ENCODE peak calls at places on chromosome 20, in nine cellular contexts. K, R, Q, N, Y, G, P, D and X are unnamed samples.

GRCh38 chr20:59165794-59166709 is 2.4 kb downstream of the ZNF831 start:
- DNase-seq in K (no peak), D (no peak), G (no peak), N (no peak), Q (no peak), Y (no peak), P (no peak), R (no peak), X (no peak)

GRCh38 chr20:59405226-59405815 is 104.9 kb downstream of the EDN3 start:
- DNase-seq in G (no peak), Q (no peak), P (no peak), K (no peak), D (no peak), N (no peak), R (no peak), Y (no peak), X (no peak)

GRCh38 chr20:35991142-35991771 is 22.9 kb downstream of the CNBD2 start:
- DNase-seq in P (peak), R (peak), Y (no peak), N (no peak), D (no peak), G (no peak), K (no peak), Q (no peak), X (no peak)

GRCh38 chr20:15257471-15257870 is 920.1 kb upstream of the FLRT3 start:
- DNase-seq in R (no peak), P (no peak), D (no peak), G (no peak), Q (no peak), N (no peak), Y (no peak), K (no peak), X (no peak)

GRCh38 chr20:59942245-59942644 is 2.1 kb downstream of the FAM217B start:
- DNase-seq in N (no peak), R (no peak), Y (no peak), D (no peak), G (no peak), Q (no peak), K (no peak), P (no peak), X (no peak)

GRCh38 chr20:50108571-50109235 is 4.2 kb downstream of the UBE2V1 start:
- DNase-seq in K (no peak), Q (no peak), R (no peak), N (no peak), D (no peak), P (no peak), Y (no peak), G (no peak), X (no peak)

GRCh38 chr20:43541214-43541613 is 17.6 kb upstream of the SGK2 start:
- DNase-seq in N (no peak), D (no peak), G (no peak), P (no peak), R (no peak), Y (no peak), Q (no peak), K (no peak), X (no peak)

GRCh38 chr20:35561268-35561667 is 19.4 kb downstream of the ERGIC3 start:
- DNase-seq in K (no peak), Y (peak), Q (no peak), R (peak), G (peak), D (no peak), P (peak), N (peak), X (no peak)

GRCh38 chr20:53512076-53512475 is 81.6 kb downstream of the ZNF217 start:
- DNase-seq in P (no peak), Y (no peak), K (no peak), G (no peak), R (no peak), Q (no peak), D (no peak), N (no peak), X (no peak)

GRCh38 chr20:19735446-19735845 is 22.6 kb upstream of the RIN2 start:
- DNase-seq in D (peak), N (peak), P (peak), K (no peak), Y (peak), R (no peak), G (no peak), Q (peak), X (peak)

GRCh38 chr20:51331466-51331865 is 211.1 kb downstream of the NFATC2 start:
- DNase-seq in R (no peak), Q (no peak), P (peak), K (no peak), G (no peak), N (peak), D (no peak), Y (no peak), X (no peak)

GRCh38 chr20:53963670-53964466 is 106.5 kb downstream of the BCAS1 start:
- DNase-seq in N (no peak), K (no peak), Q (no peak), G (no peak), Y (no peak), R (no peak), D (no peak), P (no peak), X (no peak)

GRCh38 chr20:62502496-62503095 is 26.8 kb upstream of the GATA5 start:
- DNase-seq in N (no peak), P (no peak), R (no peak), Y (no peak), D (no peak), G (no peak), Q (no peak), K (no peak), X (no peak)

GRCh38 chr20:51594206-51594998 is 51.9 kb upstream of the NFATC2 start:
- DNase-seq in Q (no peak), G (no peak), P (no peak), N (no peak), D (no peak), R (no peak), K (no peak), Y (no peak), X (no peak)

GRCh38 chr20:50450961-50451752 is 59.0 kb upstream of the PTPN1 start:
- DNase-seq in K (no peak), Q (no peak), N (no peak), G (no peak), D (peak), R (peak), P (peak), Y (peak), X (no peak)

GRCh38 chr20:48747840-48748416 is 79.9 kb downstream of the PREX1 start:
- DNase-seq in Q (no peak), N (no peak), Y (no peak), G (no peak), P (no peak), K (no peak), R (no peak), D (no peak), X (no peak)

GRCh38 chr20:44287272-44288097 is 23.5 kb downstream of the FITM2 start:
- DNase-seq in Y (no peak), N (no peak), D (peak), Q (no peak), G (no peak), P (no peak), R (no peak), K (no peak), X (no peak)

GRCh38 chr20:52204136-52204535 is 12.6 kb upstream of the ZFP64 start:
- DNase-seq in Q (no peak), P (no peak), K (no peak), N (no peak), Y (no peak), D (no peak), G (no peak), R (no peak), X (no peak)

GRCh38 chr20:48626938-48627736 is 200.7 kb downstream of the PREX1 start:
- DNase-seq in D (no peak), K (no peak), P (no peak), G (no peak), N (no peak), Q (no peak), Y (no peak), R (no peak), X (no peak)

DNA sequence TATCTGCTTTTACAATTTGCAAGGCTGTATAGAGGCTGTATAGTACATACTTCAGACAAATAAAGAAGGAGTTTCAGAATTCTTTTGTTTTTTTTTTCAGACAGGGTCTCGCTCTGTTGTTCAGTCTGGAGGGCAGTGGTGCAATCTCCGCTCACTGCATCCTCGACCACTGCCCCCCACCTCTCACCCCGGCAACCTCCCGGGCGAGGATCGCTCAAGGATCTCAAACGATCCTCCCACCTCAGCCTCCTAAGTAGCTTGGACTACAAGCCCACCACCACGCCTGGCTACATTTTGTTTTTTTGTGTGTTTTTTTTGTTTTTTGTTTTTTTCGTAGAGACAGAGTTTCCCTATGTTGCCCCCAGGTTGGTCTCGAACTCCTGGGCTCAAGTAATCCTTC is 1.8 kb downstream of the FASTKD5 start:
- DNase-seq in N (no peak), P (no peak), Y (no peak), Q (no peak), K (no peak), D (no peak), R (no peak), G (no peak), X (no peak)
- H3K27ac ChIP-seq in N (no peak), P (no peak), Y (no peak), Q (no peak), K (no peak), D (no peak), R (no peak), G (no peak), X (no peak)

GRCh38 chr20:25025986-25026605 is 31.8 kb downstream of the ACSS1 start:
- DNase-seq in G (no peak), Y (peak), N (peak), Q (peak), R (no peak), K (no peak), D (no peak), P (no peak), X (no peak)
- H3K27ac ChIP-seq in G (no peak), Y (no peak), N (no peak), Q (no peak), R (no peak), K (no peak), D (no peak), P (no peak), X (no peak)

GRCh38 chr20:5796369-5797040 is 46.3 kb downstream of the SHLD1 start:
- DNase-seq in K (no peak), R (no peak), D (no peak), G (no peak), Q (no peak), Y (no peak), P (no peak), N (no peak), X (no peak)

GRCh38 chr20:5793916-5794315 is 43.7 kb downstream of the SHLD1 start:
- DNase-seq in D (no peak), R (no peak), Y (no peak), Q (no peak), G (no peak), P (no peak), N (no peak), K (no peak), X (no peak)

GRCh38 chr20:5797843-5798462 is 47.8 kb downstream of the SHLD1 start:
- DNase-seq in Q (no peak), N (no peak), Y (no peak), R (no peak), D (no peak), K (no peak), P (no peak), G (no peak), X (no peak)

GRCh38 chr20:5797165-5797564 is 47.0 kb downstream of the SHLD1 start:
- DNase-seq in D (no peak), N (no peak), Q (no peak), Y (no peak), G (no peak), K (no peak), P (no peak), R (no peak), X (no peak)
- H3K27ac ChIP-seq in D (no peak), N (no peak), Q (no peak), Y (no peak), G (no peak), K (no peak), P (no peak), R (no peak), X (no peak)

DNA sequence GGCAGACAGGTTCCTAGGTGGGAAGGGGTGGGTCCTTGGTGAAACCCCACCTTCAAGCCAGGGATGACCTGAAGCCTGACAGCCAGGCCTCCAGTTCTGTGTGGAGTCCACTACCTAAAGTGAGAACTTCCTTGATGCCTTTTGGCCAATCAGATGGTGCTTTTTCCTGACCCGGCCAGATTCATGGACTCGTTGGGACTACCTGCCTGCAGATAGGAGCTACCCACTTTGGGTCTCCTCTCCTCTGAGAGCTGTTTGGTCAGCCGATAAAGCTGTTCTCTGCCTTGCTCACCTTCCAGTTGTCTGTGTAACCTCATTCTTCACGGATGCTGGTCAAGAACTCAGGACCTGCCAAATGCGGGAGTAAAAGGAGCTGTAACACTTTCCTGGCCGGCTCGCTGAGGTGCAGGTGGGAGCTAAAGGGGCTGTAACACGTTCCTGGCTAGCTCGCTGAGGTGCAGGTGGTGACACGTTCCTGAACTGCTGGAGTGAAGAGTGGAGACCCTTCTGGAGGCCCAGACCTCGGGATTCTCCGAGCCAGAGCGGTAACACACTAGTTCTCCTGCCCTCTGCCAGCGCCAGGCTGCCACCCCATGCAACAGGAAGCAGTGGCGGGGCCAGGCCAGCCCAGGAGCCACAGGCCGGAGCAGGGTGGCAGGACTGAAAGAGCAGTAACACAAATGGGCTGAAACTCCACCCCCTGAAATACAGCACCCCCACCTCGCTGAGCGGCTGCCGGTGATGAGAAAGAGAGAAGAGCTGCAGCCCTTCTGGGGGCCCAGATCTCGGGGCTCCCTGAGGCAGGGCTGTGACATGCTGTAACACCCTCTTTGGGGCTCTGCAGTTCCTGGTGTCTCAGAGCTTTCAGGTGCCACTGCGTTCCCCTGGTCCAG is 13.6 kb upstream of the DBNDD2 start:
- DNase-seq in N (no peak), R (no peak), Q (no peak), K (no peak), P (no peak), Y (no peak), G (no peak), D (no peak), X (no peak)
- H3K27ac ChIP-seq in N (no peak), R (no peak), Q (no peak), K (no peak), P (no peak), Y (no peak), G (no peak), D (no peak), X (no peak)

DNA sequence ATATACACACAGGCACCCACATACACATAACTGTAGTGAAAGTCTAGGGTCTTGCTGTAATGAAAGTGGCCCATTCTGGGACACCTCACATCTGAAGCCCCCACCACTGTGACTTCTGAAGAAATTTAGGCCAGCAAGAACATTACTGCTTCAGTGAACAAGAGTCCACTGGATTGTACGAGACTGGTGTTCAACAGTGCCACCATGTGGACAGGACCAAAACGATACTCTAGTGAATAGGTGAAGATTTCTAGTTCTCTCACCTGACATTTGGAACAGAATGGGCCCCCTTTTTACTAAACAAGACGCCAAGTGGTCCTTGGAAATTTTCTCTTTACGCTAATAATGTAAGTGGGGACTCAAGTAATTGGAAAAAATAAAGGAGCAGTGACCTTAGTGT is 156.9 kb downstream of the MAFB start:
- DNase-seq in Y (peak), P (peak), Q (no peak), R (no peak), K (peak), N (no peak), G (no peak), D (no peak), X (no peak)
- H3K27ac ChIP-seq in Y (no peak), P (no peak), Q (no peak), R (no peak), K (no peak), N (no peak), G (no peak), D (no peak), X (no peak)

GRCh38 chr20:17565164-17565845 is 4.6 kb upstream of the DSTN start:
- DNase-seq in K (no peak), Q (no peak), R (no peak), N (no peak), D (no peak), G (no peak), P (no peak), Y (no peak), X (no peak)

GRCh38 chr20:17566345-17566744 is 3.5 kb upstream of the DSTN start:
- DNase-seq in G (no peak), K (no peak), D (no peak), Y (no peak), P (no peak), R (no peak), Q (no peak), N (no peak), X (no peak)

GRCh38 chr20:17559338-17559737 is 10.5 kb upstream of the DSTN start:
- DNase-seq in Y (peak), R (no peak), N (no peak), K (no peak), P (no peak), G (no peak), Q (no peak), D (no peak), X (no peak)

GRCh38 chr20:17560344-17561074 is 9.4 kb upstream of the DSTN start:
- DNase-seq in Y (no peak), D (no peak), Q (no peak), K (no peak), P (no peak), R (no peak), G (no peak), N (no peak), X (no peak)

DNA sequence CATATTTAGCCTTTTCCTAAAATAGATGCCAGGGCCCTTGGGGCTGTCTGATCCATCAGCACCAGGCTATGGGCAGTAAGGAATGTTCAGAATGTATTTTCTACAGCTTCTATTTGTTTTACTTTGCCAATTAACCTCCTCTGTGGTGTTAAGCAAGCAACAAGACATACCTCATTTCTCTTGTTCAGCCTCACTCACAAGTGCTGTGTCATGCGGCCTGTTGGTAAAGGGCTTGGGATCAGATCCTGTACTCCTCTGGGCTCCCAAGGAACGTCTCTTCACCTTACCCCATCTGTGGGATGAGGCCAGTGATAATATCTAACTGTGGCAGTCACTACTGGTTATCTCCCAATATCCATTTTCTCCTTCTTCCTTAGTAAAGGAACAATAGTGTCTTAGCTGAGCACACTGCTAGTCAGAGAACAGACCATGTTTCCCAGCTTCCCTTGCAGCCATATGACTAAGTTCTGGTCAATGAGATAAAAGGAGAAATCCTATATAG is 7.0 kb upstream of the DSTN start:
- DNase-seq in K (no peak), G (no peak), Q (no peak), N (peak), P (peak), Y (peak), R (peak), D (no peak), X (no peak)
- H3K27ac ChIP-seq in K (no peak), G (no peak), Q (peak), N (peak), P (peak), Y (peak), R (peak), D (no peak), X (peak)

GRCh38 chr20:4957939-4958362 is 43.4 kb downstream of the SLC23A2 start:
- DNase-seq in N (no peak), G (no peak), Q (no peak), K (no peak), P (peak), Y (peak), R (no peak), D (no peak), X (no peak)

GRCh38 chr20:4961746-4962145 is 39.6 kb downstream of the SLC23A2 start:
- DNase-seq in P (peak), D (peak), R (no peak), K (no peak), Q (no peak), Y (peak), N (no peak), G (no peak), X (no peak)

GRCh38 chr20:4957187-4957586 is 44.1 kb downstream of the SLC23A2 start:
- DNase-seq in P (no peak), K (no peak), N (no peak), R (no peak), Q (no peak), G (no peak), D (no peak), Y (no peak), X (no peak)

GRCh38 chr20:4962257-4962855 is 39.0 kb downstream of the SLC23A2 start:
- DNase-seq in P (no peak), D (no peak), K (no peak), Y (peak), G (no peak), N (no peak), R (no peak), Q (no peak), X (no peak)

GRCh38 chr20:4959582-4959981 is 41.7 kb downstream of the SLC23A2 start:
- DNase-seq in Q (no peak), K (no peak), P (peak), R (no peak), D (no peak), N (no peak), G (no peak), Y (no peak), X (no peak)
- H3K27ac ChIP-seq in Q (no peak), K (no peak), P (no peak), R (no peak), D (peak), N (no peak), G (no peak), Y (no peak), X (no peak)

DNA sequence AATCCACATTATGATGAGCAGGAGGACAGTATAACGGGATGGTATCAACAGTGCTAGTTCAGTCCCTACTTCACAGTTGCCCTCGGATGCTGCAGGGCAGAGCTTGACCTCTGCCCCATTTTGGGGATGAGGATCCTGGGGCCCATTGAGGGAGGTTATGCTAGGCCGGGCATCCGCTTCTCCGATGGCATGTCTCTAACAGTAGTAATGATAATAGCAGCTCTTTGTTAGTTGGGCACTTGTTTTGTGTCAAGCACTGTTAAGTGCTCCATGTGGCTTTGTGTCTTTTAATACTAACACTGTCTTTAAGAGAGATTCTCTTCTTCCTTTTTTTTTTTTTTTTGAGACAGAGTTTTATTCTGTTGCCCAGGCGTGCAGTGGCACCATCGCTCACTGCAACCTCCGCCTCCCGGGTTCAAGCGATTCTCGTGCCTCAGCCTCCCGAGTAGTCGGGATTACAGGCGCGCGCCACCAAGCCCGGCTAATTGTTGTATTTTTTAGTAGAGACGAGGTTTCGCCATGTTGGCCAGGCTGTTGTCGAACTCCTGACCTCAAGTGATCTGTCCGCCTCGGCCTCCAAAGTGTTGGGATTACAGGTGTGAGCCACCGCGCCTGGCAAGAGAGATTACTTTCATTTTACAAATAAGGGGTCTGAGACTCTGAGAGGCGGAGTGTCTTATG is 1.1 kb downstream of the MAPRE1 start:
- DNase-seq in Y (no peak), G (no peak), R (no peak), P (no peak), D (no peak), K (no peak), Q (no peak), N (no peak), X (no peak)
- H3K27ac ChIP-seq in Y (peak), G (no peak), R (peak), P (no peak), D (peak), K (no peak), Q (peak), N (peak), X (peak)